ENCODE peak calls at places on chromosomes 13 and 19, in four cellular contexts. R, W, M and G are unnamed samples.

GRCh38 chr19:39083599-39083982 is 577 bp upstream of the ACP7 start:
- DNase-seq in R (no peak), W (no peak), M (no peak), G (no peak)

GRCh38 chr13:35953537-35954206 is 177.5 kb downstream of the DCLK1 start:
- DNase-seq in R (peak; percentile 43), W (peak; percentile 93), M (no peak), G (peak; percentile 99)

GRCh38 chr19:52778811-52779210 is 7.8 kb downstream of the ZNF600 start:
- DNase-seq in R (no peak), W (no peak), M (no peak), G (no peak)

GRCh38 chr13:23987331-23987730 is 90.0 kb upstream of the C1QTNF9B start:
- DNase-seq in R (no peak), W (no peak), M (no peak), G (no peak)

GRCh38 chr19:58513694-58514563 is 2.1 kb upstream of the SLC27A5 start:
- DNase-seq in R (peak; percentile 93), W (peak; percentile 94), M (peak; percentile 93), G (peak; percentile 88)

GRCh38 chr19:44762033-44762432 is 13.5 kb downstream of the BCL3 start:
- DNase-seq in R (no peak), W (no peak), M (no peak), G (no peak)

GRCh38 chr13:46489586-46490023 is 63.4 kb upstream of the LRCH1 start:
- DNase-seq in R (no peak), W (no peak), M (no peak), G (no peak)

GRCh38 chr19:47860602-47861297 is 1.7 kb downstream of the TPRX2 start:
- DNase-seq in R (no peak), W (no peak), M (no peak), G (no peak)

GRCh38 chr13:77184455-77184854 is 142.4 kb downstream of the MYCBP2 start:
- DNase-seq in R (no peak), W (no peak), M (peak; percentile 20), G (no peak)

GRCh38 chr19:45919678-45920077 is 5.1 kb upstream of the NANOS2 start:
- DNase-seq in R (no peak), W (no peak), M (no peak), G (no peak)

GRCh38 chr19:56111601-56112312 is 9.3 kb downstream of the ZNF787 start:
- DNase-seq in R (peak; percentile 57), W (no peak), M (peak; percentile 38), G (no peak)

GRCh38 chr19:50844296-50844935 is 10.3 kb upstream of the KLK3 start:
- DNase-seq in R (no peak), W (peak; percentile 87), M (no peak), G (peak; percentile 78)

GRCh38 chr13:34672631-34673030 is 269.4 kb upstream of the NBEA start:
- DNase-seq in R (no peak), W (no peak), M (no peak), G (no peak)